ENCODE peak calls at places on chromosome 2, in eight cellular contexts. Y, I, W, J, S, G, F and K are unnamed samples.

GRCh38 chr2:58930541-58930940 is 689.4 kb upstream of the FANCL start:
- DNase-seq in Y (no peak), I (no peak), W (no peak), J (no peak), S (no peak), G (peak; percentile 2), F (no peak), K (peak; percentile 60)

GRCh38 chr2:119644186-119644585 is 34.8 kb upstream of the TMEM177 start:
- DNase-seq in Y (no peak), I (no peak), W (peak; percentile 72), J (no peak), S (no peak), G (peak; percentile 47), F (no peak), K (peak; percentile 63)

GRCh38 chr2:207133862-207134519 is 31.8 kb downstream of the KLF7 start:
- DNase-seq in Y (peak; percentile 16), I (peak; percentile 31), W (peak; percentile 86), J (no peak), S (peak; percentile 82), G (peak; percentile 89), F (no peak), K (peak; percentile 73)

GRCh38 chr2:86160156-86160952 is 34.9 kb downstream of the IMMT start:
- DNase-seq in Y (no peak), I (no peak), W (no peak), J (no peak), S (no peak), G (peak; percentile 79), F (no peak), K (no peak)

GRCh38 chr2:15638720-15639119 is 47.1 kb downstream of the DDX1 start:
- DNase-seq in Y (no peak), I (no peak), W (no peak), J (no peak), S (no peak), G (peak; percentile 71), F (no peak), K (peak; percentile 57)

GRCh38 chr2:158511706-158512105 is 55.0 kb downstream of the PKP4 start:
- DNase-seq in Y (no peak), I (no peak), W (no peak), J (no peak), S (no peak), G (no peak), F (no peak), K (no peak)

GRCh38 chr2:101109451-101110140 is 41.6 kb downstream of the TBC1D8 start:
- DNase-seq in Y (no peak), I (no peak), W (peak; percentile 90), J (no peak), S (no peak), G (no peak), F (no peak), K (no peak)

GRCh38 chr2:19478441-19478840 is 120.0 kb upstream of the OSR1 start:
- DNase-seq in Y (no peak), I (no peak), W (no peak), J (no peak), S (no peak), G (no peak), F (no peak), K (no peak)

GRCh38 chr2:84849271-84849952 is 31.5 kb downstream of the TRABD2A start:
- DNase-seq in Y (no peak), I (peak; percentile 19), W (no peak), J (no peak), S (no peak), G (peak; percentile 60), F (no peak), K (no peak)

GRCh38 chr2:159156834-159157233 is 129.7 kb downstream of the WDSUB1 start:
- DNase-seq in Y (no peak), I (peak; percentile 44), W (no peak), J (no peak), S (no peak), G (no peak), F (no peak), K (no peak)

GRCh38 chr2:196293751-196294486 is 122.5 kb upstream of the STK17B start:
- DNase-seq in Y (no peak), I (no peak), W (peak; percentile 63), J (no peak), S (peak; percentile 67), G (peak; percentile 96), F (no peak), K (peak; percentile 91)

GRCh38 chr2:37855283-37856041 is 69.6 kb upstream of the RMDN2 start:
- DNase-seq in Y (no peak), I (peak; percentile 22), W (peak; percentile 79), J (peak; percentile 85), S (no peak), G (no peak), F (no peak), K (no peak)

GRCh38 chr2:164560181-164560792 is 61.0 kb downstream of the GRB14 start:
- DNase-seq in Y (peak; percentile 26), I (no peak), W (peak; percentile 67), J (no peak), S (no peak), G (peak; percentile 16), F (peak; percentile 10), K (peak; percentile 23)

GRCh38 chr2:9300829-9301453 is 94.3 kb downstream of the ASAP2 start:
- DNase-seq in Y (no peak), I (peak; percentile 29), W (no peak), J (no peak), S (no peak), G (no peak), F (peak; percentile 48), K (no peak)

GRCh38 chr2:207505728-207506127 is 24.0 kb upstream of the CREB1 start:
- DNase-seq in Y (no peak), I (no peak), W (peak; percentile 29), J (no peak), S (peak; percentile 62), G (peak; percentile 80), F (no peak), K (peak; percentile 55)

GRCh38 chr2:25690058-25690457 is 16.7 kb upstream of the DTNB start:
- DNase-seq in Y (no peak), I (no peak), W (no peak), J (no peak), S (no peak), G (peak; percentile 18), F (no peak), K (peak; percentile 47)

GRCh38 chr2:181916726-181917377 is 25.3 kb downstream of the ITPRID2 start:
- DNase-seq in Y (no peak), I (no peak), W (peak; percentile 79), J (no peak), S (no peak), G (peak; percentile 69), F (no peak), K (peak; percentile 70)

GRCh38 chr2:120712180-120712678 is 23.4 kb upstream of the GLI2 start:
- DNase-seq in Y (no peak), I (no peak), W (no peak), J (peak; percentile 69), S (no peak), G (peak; percentile 35), F (peak; percentile 46), K (peak; percentile 35)

GRCh38 chr2:63050186-63050915 is at the start of gene OTX1:
- DNase-seq in Y (peak; percentile 94), I (peak; percentile 58), W (peak; percentile 39), J (peak; percentile 81), S (no peak), G (peak; percentile 21), F (peak; percentile 75), K (no peak)

GRCh38 chr2:73968357-73968937 is 16.3 kb upstream of the TET3 start:
- DNase-seq in Y (no peak), I (no peak), W (no peak), J (no peak), S (no peak), G (no peak), F (no peak), K (no peak)

GRCh38 chr2:145170787-145171186 is 650.9 kb upstream of the ZEB2 start:
- DNase-seq in Y (no peak), I (no peak), W (no peak), J (no peak), S (peak; percentile 19), G (peak; percentile 34), F (no peak), K (no peak)

GRCh38 chr2:145169285-145169684 is 649.4 kb upstream of the ZEB2 start:
- DNase-seq in Y (no peak), I (no peak), W (no peak), J (no peak), S (no peak), G (no peak), F (no peak), K (no peak)

GRCh38 chr2:145166716-145167115 is 646.8 kb upstream of the ZEB2 start:
- DNase-seq in Y (no peak), I (no peak), W (no peak), J (no peak), S (no peak), G (no peak), F (no peak), K (no peak)

GRCh38 chr2:145168091-145168490 is 648.2 kb upstream of the ZEB2 start:
- DNase-seq in Y (no peak), I (no peak), W (no peak), J (no peak), S (no peak), G (no peak), F (no peak), K (no peak)
- H3K4me3 ChIP-seq in Y (no peak overlapping the region), I (no peak overlapping the region), W (no peak overlapping the region), J (no peak overlapping the region), S (no peak overlapping the region), G (no peak overlapping the region), F (no peak overlapping the region), K (no peak overlapping the region)

GRCh38 chr2:145186303-145186702 is 666.4 kb upstream of the ZEB2 start:
- DNase-seq in Y (peak; percentile 20), I (no peak), W (no peak), J (no peak), S (peak; percentile 10), G (peak; percentile 23), F (no peak), K (no peak)
- TF ChIP-seq CTCF in Y (peak; percentile 49), I (no peak), W (no peak), J (no peak), S (peak; percentile 33), G (no peak), F (no peak), K (peak; percentile 14)

GRCh38 chr2:225192869-225193268 is 150.6 kb upstream of the DOCK10 start:
- DNase-seq in Y (no peak), I (no peak), W (no peak), J (no peak), S (no peak), G (peak; percentile 47), F (no peak), K (peak; percentile 11)
- H3K27me3 ChIP-seq in Y (no peaks in the 10 kb centered on the region), I (no peaks in the 10 kb centered on the region), W (no peaks in the 10 kb centered on the region), J (no peaks in the 10 kb centered on the region), S (no peaks in the 10 kb centered on the region), G (no peaks in the 10 kb centered on the region), F (no peaks in the 10 kb centered on the region), K (no peaks in the 10 kb centered on the region)

DNA sequence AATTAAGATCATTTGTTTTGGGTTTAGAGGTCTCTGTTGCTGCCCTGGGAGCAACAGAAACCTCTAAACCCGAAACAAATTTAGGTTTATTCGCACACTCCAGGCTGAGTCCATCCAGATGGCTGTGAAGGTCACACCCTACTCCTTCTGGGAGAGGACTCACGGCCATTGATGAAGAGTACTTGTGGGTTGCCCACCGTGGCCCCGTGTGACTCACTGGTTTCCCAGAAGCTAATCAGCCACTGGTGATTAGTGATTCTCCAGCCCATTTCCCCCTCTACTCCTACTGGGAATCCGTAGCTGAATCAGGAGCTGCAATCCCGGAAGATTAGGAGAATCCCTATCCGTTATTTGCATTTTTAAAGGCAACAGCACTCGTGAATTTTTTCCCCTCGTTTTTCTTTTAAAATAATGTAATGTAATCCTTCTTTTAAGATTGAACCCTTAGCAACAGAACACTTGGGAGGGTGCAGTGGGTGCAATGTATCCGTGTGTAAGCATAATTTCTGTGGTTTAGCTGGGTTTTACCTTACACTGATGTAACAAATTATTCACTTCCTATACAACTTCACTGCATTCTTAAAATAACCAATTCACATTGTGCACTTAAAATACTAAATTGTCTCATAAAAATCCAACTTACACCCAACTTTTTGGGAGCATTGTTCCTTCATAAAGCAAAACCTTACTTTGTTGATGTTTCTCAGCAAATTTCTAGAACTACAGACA is 27.5 kb upstream of the EPAS1 start:
- DNase-seq in Y (no peak), I (no peak), W (peak; percentile 51), J (no peak), S (no peak), G (peak; percentile 31), F (no peak), K (peak; percentile 30)
- H3K4me3 ChIP-seq in Y (no peak overlapping the region), I (no peak overlapping the region), W (no peak overlapping the region), J (no peak overlapping the region), S (no peak overlapping the region), G (no peak overlapping the region), F (no peak overlapping the region), K (no peak overlapping the region)